ENCODE peak calls at places on chromosomes 4 and X, in five cellular contexts. One of them, this sample, is unnamed.

GRCh38 chr4:95155759-95156451 is 392.9 kb downstream of the UNC5C start:
- DNase-seq in endothelial cell of umbilical vein: peak
- DNase-seq in MM.1S: peak
- DNase-seq in mesendoderm: peak
- DNase-seq in neuronal stem cell: peak
- DNase-seq in this sample: peak

GRCh38 chrX:38275615-38276014 is 51.7 kb downstream of the RPGR start:
- DNase-seq in endothelial cell of umbilical vein: peak
- DNase-seq in MM.1S: no peak
- DNase-seq in mesendoderm: no peak
- DNase-seq in neuronal stem cell: no peak
- DNase-seq in this sample: peak

GRCh38 chr4:99436976-99437655 is 2.0 kb upstream of the ADH7 start:
- DNase-seq in endothelial cell of umbilical vein: no peak
- DNase-seq in MM.1S: no peak
- DNase-seq in mesendoderm: no peak
- DNase-seq in neuronal stem cell: no peak
- DNase-seq in this sample: peak

GRCh38 chr4:161841759-161842158 is 322.0 kb downstream of the FSTL5 start:
- DNase-seq in endothelial cell of umbilical vein: no peak
- DNase-seq in MM.1S: no peak
- DNase-seq in mesendoderm: no peak
- DNase-seq in neuronal stem cell: no peak
- DNase-seq in this sample: no peak

GRCh38 chrX:142804085-142804484 is 221.6 kb upstream of the SPANXN4 start:
- DNase-seq in endothelial cell of umbilical vein: no peak
- DNase-seq in MM.1S: no peak
- DNase-seq in mesendoderm: peak
- DNase-seq in neuronal stem cell: peak
- DNase-seq in this sample: no peak

GRCh38 chr4:5029447-5029846 is 10.2 kb upstream of the CYTL1 start:
- DNase-seq in endothelial cell of umbilical vein: no peak
- DNase-seq in MM.1S: no peak
- DNase-seq in mesendoderm: no peak
- DNase-seq in neuronal stem cell: no peak
- DNase-seq in this sample: no peak

GRCh38 chr4:173013232-173013932 is 155.2 kb upstream of the GALNT7 start:
- DNase-seq in endothelial cell of umbilical vein: peak
- DNase-seq in MM.1S: peak
- DNase-seq in mesendoderm: peak
- DNase-seq in neuronal stem cell: peak
- DNase-seq in this sample: peak

GRCh38 chr4:4677825-4678522 is 136.1 kb upstream of the STX18 start:
- DNase-seq in endothelial cell of umbilical vein: peak
- DNase-seq in MM.1S: no peak
- DNase-seq in mesendoderm: peak
- DNase-seq in neuronal stem cell: peak
- DNase-seq in this sample: peak

GRCh38 chrX:140057001-140057411 is 91.7 kb upstream of the CXorf66 start:
- DNase-seq in endothelial cell of umbilical vein: peak
- DNase-seq in MM.1S: peak
- DNase-seq in mesendoderm: peak
- DNase-seq in neuronal stem cell: peak
- DNase-seq in this sample: peak

GRCh38 chr4:118711047-118711446 is 25.9 kb downstream of the METTL14 start:
- DNase-seq in endothelial cell of umbilical vein: no peak
- DNase-seq in MM.1S: no peak
- DNase-seq in mesendoderm: no peak
- DNase-seq in neuronal stem cell: no peak
- DNase-seq in this sample: peak

GRCh38 chr4:157832596-157832995 is 340.2 kb downstream of the GASK1B start:
- DNase-seq in endothelial cell of umbilical vein: no peak
- DNase-seq in MM.1S: no peak
- DNase-seq in mesendoderm: no peak
- DNase-seq in neuronal stem cell: no peak
- DNase-seq in this sample: no peak

GRCh38 chr4:76745264-76745663 is 152.7 kb downstream of the SOWAHB start:
- DNase-seq in endothelial cell of umbilical vein: no peak
- DNase-seq in MM.1S: no peak
- DNase-seq in mesendoderm: no peak
- DNase-seq in neuronal stem cell: no peak
- DNase-seq in this sample: peak

GRCh38 chr4:40963912-40964478 is 214.2 kb downstream of the NSUN7 start:
- DNase-seq in endothelial cell of umbilical vein: no peak
- DNase-seq in MM.1S: no peak
- DNase-seq in mesendoderm: no peak
- DNase-seq in neuronal stem cell: no peak
- DNase-seq in this sample: no peak

GRCh38 chr4:129738175-129738574 is 642.2 kb downstream of the C4orf33 start:
- DNase-seq in endothelial cell of umbilical vein: no peak
- DNase-seq in MM.1S: peak
- DNase-seq in mesendoderm: no peak
- DNase-seq in neuronal stem cell: no peak
- DNase-seq in this sample: no peak

GRCh38 chr4:96120206-96120605 is 280.3 kb downstream of the PDHA2 start:
- DNase-seq in endothelial cell of umbilical vein: no peak
- DNase-seq in MM.1S: no peak
- DNase-seq in mesendoderm: no peak
- DNase-seq in neuronal stem cell: no peak
- DNase-seq in this sample: no peak

GRCh38 chr4:140640150-140640748 is 71.5 kb upstream of the UCP1 start:
- DNase-seq in endothelial cell of umbilical vein: no peak
- DNase-seq in MM.1S: no peak
- DNase-seq in mesendoderm: peak
- DNase-seq in neuronal stem cell: no peak
- DNase-seq in this sample: no peak

GRCh38 chr4:122003335-122003734 is 51.5 kb upstream of the TRPC3 start:
- DNase-seq in endothelial cell of umbilical vein: peak
- DNase-seq in MM.1S: peak
- DNase-seq in mesendoderm: peak
- DNase-seq in neuronal stem cell: peak
- DNase-seq in this sample: peak

GRCh38 chr4:186852964-186853391 is 129.3 kb upstream of the FAT1 start:
- DNase-seq in endothelial cell of umbilical vein: no peak
- DNase-seq in MM.1S: peak
- DNase-seq in mesendoderm: no peak
- DNase-seq in neuronal stem cell: no peak
- DNase-seq in this sample: no peak

GRCh38 chrX:124211312-124211942 is 121.0 kb upstream of the TEX13D start:
- DNase-seq in endothelial cell of umbilical vein: peak
- DNase-seq in MM.1S: peak
- DNase-seq in mesendoderm: peak
- DNase-seq in neuronal stem cell: no peak
- DNase-seq in this sample: peak

GRCh38 chr4:9898596-9899345 is 117.3 kb downstream of the DRD5 start:
- DNase-seq in endothelial cell of umbilical vein: peak
- DNase-seq in MM.1S: no peak
- DNase-seq in mesendoderm: peak
- DNase-seq in neuronal stem cell: peak
- DNase-seq in this sample: peak

GRCh38 chrX:11137543-11138139 is 26.5 kb downstream of the HCCS start:
- DNase-seq in endothelial cell of umbilical vein: peak
- DNase-seq in MM.1S: peak
- DNase-seq in mesendoderm: peak
- DNase-seq in neuronal stem cell: no peak
- DNase-seq in this sample: peak

GRCh38 chrX:16882188-16882587 is 12.0 kb upstream of the RBBP7 start:
- DNase-seq in endothelial cell of umbilical vein: peak
- DNase-seq in MM.1S: peak
- DNase-seq in mesendoderm: no peak
- DNase-seq in neuronal stem cell: no peak
- DNase-seq in this sample: peak

GRCh38 chr4:80610845-80611244 is 275.3 kb downstream of the CFAP299 start:
- DNase-seq in endothelial cell of umbilical vein: no peak
- DNase-seq in MM.1S: no peak
- DNase-seq in mesendoderm: no peak
- DNase-seq in neuronal stem cell: no peak
- DNase-seq in this sample: peak

GRCh38 chr4:686371-687040 is 2.4 kb downstream of the SLC49A3 start:
- DNase-seq in endothelial cell of umbilical vein: no peak
- DNase-seq in MM.1S: no peak
- DNase-seq in mesendoderm: no peak
- DNase-seq in neuronal stem cell: no peak
- DNase-seq in this sample: no peak

GRCh38 chrX:40104649-40105015 is 6.9 kb upstream of the BCOR start:
- DNase-seq in endothelial cell of umbilical vein: peak
- DNase-seq in MM.1S: peak
- DNase-seq in mesendoderm: peak
- DNase-seq in neuronal stem cell: no peak
- DNase-seq in this sample: peak
- H3K9ac ChIP-seq in endothelial cell of umbilical vein: peak
- H3K9ac ChIP-seq in MM.1S: peak
- H3K9ac ChIP-seq in mesendoderm: peak
- H3K9ac ChIP-seq in neuronal stem cell: peak
- H3K9ac ChIP-seq in this sample: peak

GRCh38 chr4:2689825-2690700 is 66.1 kb downstream of the TNIP2 start:
- DNase-seq in endothelial cell of umbilical vein: no peak
- DNase-seq in MM.1S: no peak
- DNase-seq in mesendoderm: no peak
- DNase-seq in neuronal stem cell: no peak
- DNase-seq in this sample: no peak
- H3K9ac ChIP-seq in endothelial cell of umbilical vein: no peak
- H3K9ac ChIP-seq in MM.1S: no peak
- H3K9ac ChIP-seq in mesendoderm: no peak
- H3K9ac ChIP-seq in neuronal stem cell: peak
- H3K9ac ChIP-seq in this sample: no peak

GRCh38 chrX:373641-374471 is 12.9 kb downstream of the PPP2R3B start:
- DNase-seq in endothelial cell of umbilical vein: peak
- DNase-seq in MM.1S: no peak
- DNase-seq in mesendoderm: peak
- DNase-seq in neuronal stem cell: peak
- DNase-seq in this sample: peak
- H3K9ac ChIP-seq in endothelial cell of umbilical vein: no peak
- H3K9ac ChIP-seq in MM.1S: no peak
- H3K9ac ChIP-seq in mesendoderm: peak
- H3K9ac ChIP-seq in neuronal stem cell: peak
- H3K9ac ChIP-seq in this sample: no peak

DNA sequence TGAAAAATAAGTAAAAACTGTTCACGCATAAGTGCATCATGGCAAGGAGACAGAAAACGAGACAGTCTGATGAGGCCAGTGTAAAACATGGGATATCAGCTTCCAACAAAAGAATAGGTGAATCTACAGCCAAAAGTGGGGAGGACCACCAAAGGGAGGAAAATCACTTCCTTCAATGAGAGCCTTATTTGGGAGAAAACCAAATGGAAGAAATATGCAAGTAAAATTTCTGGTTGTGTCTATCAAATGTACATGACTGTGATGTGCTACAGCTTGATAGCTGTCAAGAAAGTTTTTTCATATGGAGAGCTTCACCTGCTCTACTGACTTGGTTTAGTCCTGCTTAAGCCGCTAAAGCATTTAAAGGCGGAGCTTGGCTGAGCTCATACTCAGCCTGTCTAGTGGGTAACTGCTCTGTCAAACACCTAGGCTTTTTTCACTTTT is 66.2 kb downstream of the MAGEA1 start:
- DNase-seq in endothelial cell of umbilical vein: peak
- DNase-seq in MM.1S: no peak
- DNase-seq in mesendoderm: peak
- DNase-seq in neuronal stem cell: peak
- DNase-seq in this sample: no peak
- H3K9ac ChIP-seq in endothelial cell of umbilical vein: no peak
- H3K9ac ChIP-seq in MM.1S: no peak
- H3K9ac ChIP-seq in mesendoderm: no peak
- H3K9ac ChIP-seq in neuronal stem cell: no peak
- H3K9ac ChIP-seq in this sample: no peak

DNA sequence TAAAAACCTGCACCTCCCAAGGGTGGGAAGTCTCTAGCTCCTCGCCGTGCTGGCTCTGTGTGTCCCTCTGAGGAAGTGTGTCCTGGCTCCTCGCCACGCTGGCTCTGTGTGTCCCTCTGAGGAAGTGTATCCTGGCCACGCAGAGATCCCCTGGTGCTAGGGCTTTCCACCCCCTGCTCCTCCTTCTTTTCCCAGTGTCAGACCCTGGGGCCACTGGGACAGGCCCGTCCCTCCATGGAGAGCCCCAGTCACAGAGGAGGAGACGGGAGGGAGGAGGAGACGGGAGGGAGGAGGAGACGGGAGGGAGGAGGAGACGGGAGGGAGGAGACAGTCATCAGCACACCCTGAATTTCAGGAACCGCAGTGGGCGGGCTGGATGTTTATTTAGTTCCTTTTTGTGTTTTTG is 53.8 kb upstream of the HGFAC start:
- DNase-seq in endothelial cell of umbilical vein: peak
- DNase-seq in MM.1S: no peak
- DNase-seq in mesendoderm: peak
- DNase-seq in neuronal stem cell: no peak
- DNase-seq in this sample: peak
- H3K9ac ChIP-seq in endothelial cell of umbilical vein: peak
- H3K9ac ChIP-seq in MM.1S: no peak
- H3K9ac ChIP-seq in mesendoderm: peak
- H3K9ac ChIP-seq in neuronal stem cell: no peak
- H3K9ac ChIP-seq in this sample: peak

GRCh38 chr4:139453041-139453370 is 915 bp upstream of the RAB33B start:
- DNase-seq in endothelial cell of umbilical vein: no peak
- DNase-seq in MM.1S: peak
- DNase-seq in mesendoderm: peak
- DNase-seq in neuronal stem cell: no peak
- DNase-seq in this sample: peak

GRCh38 chr4:139453371-139454110 is 380 bp upstream of the RAB33B start:
- DNase-seq in endothelial cell of umbilical vein: peak
- DNase-seq in MM.1S: peak
- DNase-seq in mesendoderm: peak
- DNase-seq in neuronal stem cell: peak
- DNase-seq in this sample: peak

GRCh38 chr4:139450586-139450985 is 3.3 kb upstream of the RAB33B start:
- DNase-seq in endothelial cell of umbilical vein: no peak
- DNase-seq in MM.1S: no peak
- DNase-seq in mesendoderm: no peak
- DNase-seq in neuronal stem cell: no peak
- DNase-seq in this sample: peak

GRCh38 chr4:139454111-139454600 is at the start of gene RAB33B:
- DNase-seq in endothelial cell of umbilical vein: no peak
- DNase-seq in MM.1S: no peak
- DNase-seq in mesendoderm: no peak
- DNase-seq in neuronal stem cell: no peak
- DNase-seq in this sample: peak

DNA sequence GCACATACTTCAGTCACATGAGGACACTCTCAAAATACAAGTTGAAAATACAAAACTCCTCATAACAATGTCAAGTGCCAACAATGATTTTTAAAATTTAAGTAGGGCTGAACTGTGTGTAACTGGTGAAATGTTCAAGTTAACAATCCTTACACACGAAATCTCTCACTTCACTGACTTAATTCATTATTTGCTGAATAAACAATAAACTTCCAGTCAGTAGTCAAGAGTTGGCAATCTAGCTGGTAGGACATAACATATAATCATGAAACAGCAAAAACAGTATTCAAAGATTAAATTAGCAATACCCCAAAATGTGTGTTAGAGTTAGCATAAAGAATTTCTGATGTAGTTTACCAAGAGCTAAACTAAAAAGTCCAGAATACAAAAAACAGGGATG is 1.9 kb upstream of the RAB33B start:
- DNase-seq in endothelial cell of umbilical vein: peak
- DNase-seq in MM.1S: no peak
- DNase-seq in mesendoderm: no peak
- DNase-seq in neuronal stem cell: no peak
- DNase-seq in this sample: no peak
- H3K9ac ChIP-seq in endothelial cell of umbilical vein: peak
- H3K9ac ChIP-seq in MM.1S: peak
- H3K9ac ChIP-seq in mesendoderm: no peak
- H3K9ac ChIP-seq in neuronal stem cell: no peak
- H3K9ac ChIP-seq in this sample: peak